ENCODE peak calls at places on chromosomes 1 and 21, in four cellular contexts. Y, O, C and P are unnamed samples.

GRCh38 chr1:167305705-167306277 is 85.1 kb downstream of the POU2F1 start:
- DNase-seq in Y (no peak), C (no peak), O (no peak), P (no peak)

GRCh38 chr1:65175171-65176070 is 27.4 kb downstream of the AK4 start:
- DNase-seq in Y (peak; percentile 64), O (no peak), C (no peak), P (peak; percentile 61)

GRCh38 chr1:67833595-67833926 is 294 bp upstream of the GNG12 start:
- DNase-seq in Y (no peak), O (no peak), C (no peak), P (no peak)

GRCh38 chr1:147773215-147773715 is 12.9 kb upstream of the GJA5 start:
- DNase-seq in C (no peak), Y (no peak), O (no peak), P (no peak)

GRCh38 chr1:210828996-210829596 is 304.9 kb downstream of the KCNH1 start:
- DNase-seq in O (no peak), C (no peak), Y (no peak), P (no peak)

GRCh38 chr1:216437603-216438002 is 14.4 kb upstream of the USH2A start:
- DNase-seq in C (no peak), Y (no peak), O (no peak), P (no peak)

GRCh38 chr1:224592636-224593579 is 23.2 kb upstream of the CNIH3 start:
- DNase-seq in O (no peak), C (no peak), Y (no peak), P (no peak)

GRCh38 chr21:39083377-39084008 is 99.8 kb downstream of the PSMG1 start:
- DNase-seq in O (no peak), Y (no peak), C (no peak), P (no peak)

GRCh38 chr1:228337711-228338520 is 68.7 kb downstream of the TRIM11 start:
- DNase-seq in C (no peak), O (no peak), Y (no peak), P (no peak)

GRCh38 chr1:26972390-26972789 is 12.1 kb upstream of the KDF1 start:
- DNase-seq in C (no peak), Y (no peak), O (no peak), P (no peak)

GRCh38 chr1:247857986-247858356 is 984 bp downstream of the TRIM58 start:
- DNase-seq in Y (no peak), O (no peak), C (no peak), P (no peak)

GRCh38 chr1:154324669-154325582 is at the start of gene ATP8B2:
- DNase-seq in O (peak; percentile 89), Y (peak; percentile 80), C (peak; percentile 86), P (peak; percentile 70)

GRCh38 chr1:204075116-204075636 is 2.3 kb downstream of the SOX13 start:
- DNase-seq in C (peak; percentile 22), Y (no peak), O (no peak), P (no peak)

GRCh38 chr21:40770435-40771055 is 76.4 kb downstream of the DSCAM start:
- DNase-seq in C (no peak), O (no peak), Y (no peak), P (no peak)

GRCh38 chr1:22341791-22342605 is 109.7 kb upstream of the ZBTB40 start:
- DNase-seq in Y (no peak), C (no peak), O (no peak), P (no peak)

GRCh38 chr21:34061983-34062382 is 11.4 kb upstream of the MRPS6 start:
- DNase-seq in Y (no peak), C (no peak), O (no peak), P (no peak)

GRCh38 chr1:3038113-3038551 is 16.9 kb downstream of the ACTRT2 start:
- DNase-seq in C (no peak), O (no peak), Y (no peak), P (no peak)

GRCh38 chr1:20199410-20199809 is 13.1 kb upstream of the PLA2G2C start:
- DNase-seq in C (no peak), Y (no peak), O (no peak), P (no peak)

GRCh38 chr1:119409731-119410130 is 5.2 kb upstream of the HSD3B2 start:
- DNase-seq in Y (no peak), O (no peak), C (no peak), P (no peak)

GRCh38 chr1:165854101-165854845 is 26.9 kb downstream of the UCK2 start:
- DNase-seq in O (no peak), C (no peak), Y (peak; percentile 38), P (no peak)

GRCh38 chr1:118934706-118935105 is 53.4 kb downstream of the TBX15 start:
- DNase-seq in C (no peak), Y (no peak), O (no peak), P (no peak)

GRCh38 chr1:11229178-11229577 is 33.2 kb downstream of the MTOR start:
- DNase-seq in C (no peak), Y (no peak), O (no peak), P (no peak)

GRCh38 chr1:192835116-192835515 is 26.3 kb downstream of the RGS2 start:
- DNase-seq in Y (no peak), O (no peak), C (no peak), P (no peak)

GRCh38 chr1:169105434-169106094 is 926 bp upstream of the ATP1B1 start:
- DNase-seq in C (peak; percentile 57), Y (peak; percentile 66), O (peak; percentile 15), P (peak; percentile 79)

GRCh38 chr1:243505986-243506689 is 250.3 kb downstream of the SDCCAG8 start:
- DNase-seq in Y (peak; percentile 62), O (no peak), C (no peak), P (no peak)

GRCh38 chr21:44846485-44847260 is 26.8 kb downstream of the PTTG1IP start:
- DNase-seq in C (no peak), Y (no peak), O (peak; percentile 71), P (peak; percentile 63)

GRCh38 chr1:79105499-79105898 is 99.0 kb upstream of the ADGRL4 start:
- DNase-seq in O (no peak), C (no peak), Y (no peak), P (no peak)

GRCh38 chr1:110298991-110299390 is 40.2 kb upstream of the RBM15 start:
- DNase-seq in O (no peak), Y (no peak), C (no peak), P (no peak)

GRCh38 chr1:34684246-34684645 is 70.6 kb upstream of the GJB5 start:
- DNase-seq in C (no peak), O (peak; percentile 26), Y (no peak), P (peak; percentile 39)

GRCh38 chr1:41387667-41388091 is 26.4 kb downstream of the FOXO6 start:
- DNase-seq in C (no peak), O (no peak), Y (peak; percentile 90), P (no peak)

GRCh38 chr1:213474054-213474453 is 423.0 kb downstream of the RPS6KC1 start:
- DNase-seq in Y (peak; percentile 74), C (no peak), O (no peak), P (no peak)

GRCh38 chr1:228464487-228464983 is 22.6 kb upstream of the RNF187 start:
- DNase-seq in C (peak; percentile 72), O (peak; percentile 92), Y (peak; percentile 76), P (peak; percentile 89)

GRCh38 chr1:101520302-101520701 is 283.5 kb downstream of the S1PR1 start:
- DNase-seq in C (peak; percentile 40), Y (peak; percentile 7), O (peak; percentile 7), P (peak; percentile 4)

GRCh38 chr1:177568702-177569101 is 397.9 kb downstream of the BRINP2 start:
- DNase-seq in C (no peak), Y (no peak), O (no peak), P (no peak)